ENCODE peak calls at places on chromosome 17, in six cellular contexts. Q, Y, R, X, I and C are unnamed samples.

GRCh38 chr17:50270430-50271172 is 3.7 kb upstream of the TMEM92 start:
- DNase-seq in Y (no peak), X (no peak), Q (no peak), R (no peak), I (peak), C (no peak)

GRCh38 chr17:29145289-29146058 is 34.7 kb downstream of the MYO18A start:
- DNase-seq in X (peak), Y (peak), I (no peak), Q (no peak), R (peak), C (peak)

GRCh38 chr17:50627782-50628601 is 6.7 kb upstream of the ABCC3 start:
- DNase-seq in Q (no peak), X (no peak), I (no peak), R (peak), Y (peak), C (peak)

GRCh38 chr17:57994436-57994835 is 6.4 kb upstream of the VEZF1 start:
- DNase-seq in Y (no peak), X (no peak), I (no peak), Q (no peak), R (no peak), C (peak)

GRCh38 chr17:64183815-64184397 is 54.0 kb upstream of the ERN1 start:
- DNase-seq in X (no peak), I (no peak), Q (no peak), R (no peak), Y (no peak), C (no peak)

GRCh38 chr17:36864827-36865320 is 72.4 kb upstream of the LHX1 start:
- DNase-seq in Q (no peak), Y (no peak), X (no peak), I (no peak), R (no peak), C (no peak)

GRCh38 chr17:49764559-49765180 is 739 bp upstream of the FAM117A start:
- DNase-seq in X (no peak), R (no peak), Q (no peak), Y (no peak), I (no peak), C (no peak)

GRCh38 chr17:50260501-50260911 is 13.8 kb upstream of the TMEM92 start:
- DNase-seq in Q (no peak), Y (peak), R (no peak), I (no peak), X (no peak), C (no peak)

GRCh38 chr17:5651348-5651747 is 67.0 kb upstream of the NLRP1 start:
- DNase-seq in Y (no peak), X (no peak), R (no peak), I (no peak), Q (no peak), C (no peak)

GRCh38 chr17:79795795-79796569 is 895 bp downstream of the CBX8 start:
- DNase-seq in Y (peak), X (no peak), R (no peak), I (no peak), Q (no peak), C (no peak)

GRCh38 chr17:8253801-8254200 is 4.7 kb downstream of the PFAS start:
- DNase-seq in I (no peak), R (no peak), Y (no peak), X (peak), Q (peak), C (peak)

GRCh38 chr17:68029512-68030215 is 5.9 kb upstream of the KPNA2 start:
- DNase-seq in Q (no peak), R (peak), I (no peak), Y (no peak), X (peak), C (peak)

GRCh38 chr17:44636562-44636961 is 19.7 kb upstream of the MEIOC start:
- DNase-seq in Y (peak), Q (peak), X (no peak), I (no peak), R (peak), C (peak)

GRCh38 chr17:48290378-48290777 is 139.6 kb downstream of the SKAP1 start:
- DNase-seq in R (no peak), Y (no peak), X (no peak), Q (no peak), I (no peak), C (no peak)

GRCh38 chr17:76252040-76252954 is 12.0 kb upstream of the RNF157 start:
- DNase-seq in R (peak), Q (no peak), X (no peak), I (no peak), Y (no peak), C (peak)

GRCh38 chr17:77842148-77842905 is 116.2 kb upstream of the TNRC6C start:
- DNase-seq in I (no peak), Q (no peak), X (no peak), R (no peak), Y (no peak), C (no peak)

GRCh38 chr17:8401107-8401506 is 3.5 kb upstream of the RNF222 start:
- DNase-seq in I (no peak), R (no peak), X (no peak), Y (no peak), Q (no peak), C (no peak)

GRCh38 chr17:4953461-4953961 is 2.6 kb downstream of the ENO3 start:
- DNase-seq in R (no peak), Q (no peak), I (no peak), X (no peak), Y (no peak), C (no peak)

GRCh38 chr17:7587831-7588230 is 2.1 kb downstream of the SOX15 start:
- DNase-seq in X (peak), Y (no peak), R (no peak), I (no peak), Q (no peak), C (no peak)

GRCh38 chr17:76527430-76528111 is 9.9 kb downstream of the CYGB start:
- DNase-seq in R (peak), I (peak), Y (peak), Q (no peak), X (no peak), C (no peak)

GRCh38 chr17:56262854-56263253 is 109.6 kb downstream of the ANKFN1 start:
- DNase-seq in Y (no peak), I (no peak), X (no peak), Q (no peak), R (no peak), C (no peak)

GRCh38 chr17:55750750-55751641 is at the start of gene PCTP:
- DNase-seq in Y (peak), X (peak), R (peak), I (peak), Q (peak), C (peak)

GRCh38 chr17:33811006-33811760 is 443.9 kb upstream of the CCL2 start:
- DNase-seq in Q (no peak), Y (peak), X (no peak), R (no peak), I (no peak), C (no peak)
- TF ChIP-seq JUND in Q (no peak), Y (no peak), X (no peak), R (no peak), I (no peak), C (no peak)

DNA sequence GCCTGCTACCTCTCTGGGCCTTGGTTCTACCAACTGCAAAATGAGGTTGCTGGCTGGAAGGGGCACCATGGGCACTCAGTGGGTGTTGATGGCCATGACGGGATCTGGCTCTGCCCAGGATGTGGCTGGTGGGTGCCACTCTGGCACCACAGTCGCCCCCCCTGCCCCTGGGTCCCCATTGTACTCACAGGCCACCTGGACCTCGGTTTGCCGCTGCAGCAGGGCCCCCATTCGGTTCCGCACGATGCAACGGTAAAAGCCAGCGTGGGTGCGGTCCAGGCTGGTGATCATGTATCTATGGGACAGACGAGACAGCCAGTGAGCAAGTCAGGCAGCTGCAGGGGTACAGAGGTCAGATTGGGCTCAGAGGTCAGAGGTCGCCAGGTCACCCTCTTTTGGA is 160.1 kb upstream of the CDC42EP4 start:
- DNase-seq in Y (no peak), R (no peak), X (no peak), Q (no peak), I (no peak), C (no peak)
- TF ChIP-seq JUND in Y (no peak), R (no peak), X (no peak), Q (no peak), I (no peak), C (no peak)

GRCh38 chr17:27649929-27650328 is 18.9 kb downstream of the LGALS9 start:
- DNase-seq in R (no peak), Q (no peak), X (no peak), I (no peak), Y (no peak), C (no peak)

GRCh38 chr17:27650836-27651235 is 19.8 kb downstream of the LGALS9 start:
- DNase-seq in I (no peak), X (no peak), Q (no peak), Y (no peak), R (no peak), C (no peak)

GRCh38 chr17:27654136-27654535 is 23.1 kb downstream of the LGALS9 start:
- DNase-seq in I (no peak), Q (no peak), X (no peak), Y (no peak), R (no peak), C (no peak)

GRCh38 chr17:27653572-27653971 is 22.6 kb downstream of the LGALS9 start:
- DNase-seq in R (no peak), Q (no peak), Y (no peak), I (no peak), X (no peak), C (no peak)

GRCh38 chr17:27651411-27652345 is 20.7 kb downstream of the LGALS9 start:
- DNase-seq in R (peak), I (peak), X (peak), Q (no peak), Y (peak), C (no peak)
- TF ChIP-seq JUND in R (no peak), I (no peak), X (no peak), Q (no peak), Y (no peak), C (no peak)

DNA sequence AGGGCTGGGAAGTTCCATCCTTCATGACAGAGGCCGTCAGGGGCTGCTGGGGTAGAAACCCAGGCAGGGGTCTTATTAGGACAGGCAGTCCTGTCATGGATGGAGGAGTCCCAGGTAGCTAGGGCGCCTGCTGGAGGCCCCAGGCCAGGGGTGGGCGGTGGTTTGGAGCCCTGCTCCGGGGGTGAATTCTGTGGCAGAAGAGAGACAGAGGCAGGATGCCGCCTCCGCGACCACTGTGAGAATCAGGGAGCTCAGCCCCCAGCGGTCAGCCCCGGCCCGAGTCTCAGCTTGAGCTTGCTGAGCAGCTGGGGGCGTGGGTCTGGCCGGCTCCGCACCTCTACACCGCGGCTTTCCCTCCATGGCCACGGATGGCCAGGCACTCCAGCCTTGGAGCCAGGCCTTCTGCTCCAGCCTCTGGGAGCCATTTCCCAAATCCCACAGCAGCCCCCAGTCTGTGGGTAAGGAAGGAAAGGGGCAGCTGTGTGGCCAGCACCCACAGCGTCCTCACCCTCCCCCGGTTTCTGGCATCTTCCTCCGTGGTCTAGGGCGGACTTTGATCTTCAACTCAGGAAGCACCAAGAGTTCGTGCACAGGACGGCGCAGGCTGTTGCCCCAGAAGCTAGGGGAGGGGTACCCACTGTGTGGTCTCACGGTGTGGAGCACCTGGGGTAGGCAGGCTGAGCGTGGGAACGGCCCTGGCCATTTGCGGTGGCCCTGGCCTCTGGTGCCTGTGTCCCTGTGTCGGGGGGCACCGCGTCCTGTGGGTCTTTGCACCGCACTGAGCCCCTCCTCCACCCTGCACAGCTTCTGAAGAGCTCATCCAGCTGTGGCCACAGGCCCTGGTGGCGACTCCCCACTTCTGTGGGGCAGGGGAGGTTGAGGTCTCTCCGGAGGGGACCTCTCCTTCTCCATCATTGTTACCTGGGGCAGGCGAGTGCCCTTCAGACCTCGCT is 14.1 kb downstream of the CD7 start:
- DNase-seq in Y (peak), R (no peak), I (peak), X (no peak), Q (no peak), C (no peak)
- TF ChIP-seq JUND in Y (no peak), R (no peak), I (no peak), X (no peak), Q (no peak), C (no peak)

GRCh38 chr17:1484586-1485310 is 7.7 kb downstream of the MYO1C start:
- DNase-seq in I (peak), Y (peak), R (peak), Q (peak), X (peak), C (peak)
- TF ChIP-seq JUND in I (no peak), Y (no peak), R (no peak), Q (no peak), X (no peak), C (no peak)

DNA sequence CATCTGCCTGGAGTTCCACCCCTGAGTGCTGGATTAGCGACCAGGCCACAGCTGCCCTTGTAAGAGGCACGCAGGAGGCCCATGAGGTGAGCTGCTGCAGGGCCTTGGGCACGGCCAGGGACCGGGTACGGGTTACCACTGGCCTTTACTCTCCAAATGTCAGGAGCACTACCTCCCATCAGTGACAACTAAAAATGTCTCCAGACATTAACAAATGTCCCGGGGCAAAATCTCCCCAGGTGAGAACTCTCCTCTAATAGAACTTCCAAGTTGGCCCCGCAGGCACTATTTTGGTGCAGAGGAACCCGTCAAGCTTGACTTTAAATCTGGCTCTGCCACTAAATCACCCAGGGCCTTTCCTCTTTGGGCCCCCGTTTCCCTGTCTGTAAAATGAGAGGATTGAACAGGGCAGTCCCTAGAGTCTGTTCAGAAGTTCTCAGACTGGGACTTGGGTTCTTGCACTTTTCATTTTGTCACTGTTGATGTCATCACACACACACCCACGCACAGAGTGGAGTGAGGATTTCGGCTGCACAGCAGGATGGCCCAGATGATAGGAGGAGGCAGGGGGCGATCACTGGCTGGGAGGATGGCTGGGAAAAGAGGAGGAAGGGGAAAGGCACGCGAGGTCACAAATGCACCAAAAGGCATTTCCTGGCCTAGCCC is 24.5 kb upstream of the MAPT start:
- DNase-seq in Y (no peak), Q (no peak), R (no peak), I (no peak), X (peak), C (no peak)
- TF ChIP-seq JUND in Y (no peak), Q (no peak), R (no peak), I (no peak), X (peak), C (no peak)

GRCh38 chr17:82664701-82665182 is 16.5 kb upstream of the WDR45B start:
- DNase-seq in X (no peak), Q (no peak), R (no peak), Y (peak), I (no peak), C (no peak)
- TF ChIP-seq JUND in X (no peak), Q (no peak), R (no peak), Y (no peak), I (no peak), C (no peak)

GRCh38 chr17:40588557-40588956 is 23.3 kb upstream of the CCR7 start:
- DNase-seq in Y (no peak), R (no peak), I (no peak), X (no peak), Q (no peak), C (no peak)
- TF ChIP-seq JUND in Y (no peak), R (no peak), I (no peak), X (no peak), Q (no peak), C (no peak)